ENCODE peak calls at places on chromosomes 2 and 18, in seven cellular contexts. A is neuronal stem cell, X is IMR-90, P is trophoblast cell, R is H9, Q is mesendoderm, U is H1. C is an unnamed sample.

GRCh38 chr2:213932-214693 is 49.7 kb downstream of the SH3YL1 start:
- DNase-seq in U (no peak), P (no peak), A (no peak), X (no peak), R (no peak), Q (no peak), C (no peak)

GRCh38 chr18:55234366-55235093 is 275.3 kb upstream of the CCDC68 start:
- DNase-seq in X (peak), U (peak), R (peak), P (peak), A (peak), Q (peak), C (peak)

GRCh38 chr18:25503567-25504081 is 151.7 kb upstream of the ZNF521 start:
- DNase-seq in P (no peak), R (peak), X (peak), U (peak), Q (peak), A (peak), C (peak)

GRCh38 chr2:18885457-18885856 is 296.1 kb upstream of the NT5C1B start:
- DNase-seq in P (no peak), X (no peak), R (no peak), A (no peak), Q (peak), U (no peak), C (no peak)

GRCh38 chr2:12270876-12271588 is 445.7 kb upstream of the TRIB2 start:
- DNase-seq in R (no peak), X (no peak), P (no peak), A (no peak), Q (no peak), U (no peak), C (no peak)

GRCh38 chr2:152473151-152473857 is 138.3 kb downstream of the FMNL2 start:
- DNase-seq in X (no peak), U (no peak), A (no peak), Q (no peak), R (no peak), P (no peak), C (no peak)

GRCh38 chr2:19214682-19215391 is 143.6 kb downstream of the OSR1 start:
- DNase-seq in R (no peak), A (no peak), X (no peak), U (no peak), Q (no peak), P (no peak), C (no peak)

GRCh38 chr2:64276417-64277095 is 132.3 kb upstream of the PELI1 start:
- DNase-seq in U (peak), X (no peak), A (no peak), Q (peak), P (peak), R (peak), C (no peak)

GRCh38 chr2:85702172-85702571 is 8.0 kb downstream of the GNLY start:
- DNase-seq in U (no peak), R (no peak), Q (no peak), P (no peak), X (peak), A (no peak), C (peak)

GRCh38 chr2:219836647-219837177 is 209.3 kb downstream of the SLC4A3 start:
- DNase-seq in X (peak), R (no peak), A (no peak), P (peak), Q (no peak), U (no peak), C (no peak)

GRCh38 chr2:74261204-74261864 is 62.9 kb downstream of the MTHFD2 start:
- DNase-seq in P (peak), U (peak), R (peak), Q (peak), A (peak), X (no peak), C (peak)

GRCh38 chr2:215880970-215881369 is 132.4 kb downstream of the MREG start:
- DNase-seq in A (no peak), P (peak), X (peak), U (no peak), R (no peak), Q (peak), C (peak)

GRCh38 chr18:54805571-54806334 is 22.5 kb upstream of the RAB27B start:
- DNase-seq in U (no peak), X (peak), Q (no peak), P (peak), R (no peak), A (no peak), C (peak)

GRCh38 chr2:189411860-189412259 is 29.4 kb upstream of the WDR75 start:
- DNase-seq in A (no peak), Q (no peak), P (no peak), U (no peak), R (no peak), X (peak), C (peak)

GRCh38 chr2:14418110-14418509 is 214.4 kb upstream of the LRATD1 start:
- DNase-seq in R (no peak), P (no peak), Q (no peak), U (no peak), X (no peak), A (no peak), C (no peak)

GRCh38 chr2:235141411-235142128 is 189.8 kb downstream of the SH3BP4 start:
- DNase-seq in P (peak), Q (no peak), A (no peak), X (no peak), U (peak), R (no peak), C (no peak)

GRCh38 chr2:121596221-121597080 is 52.8 kb downstream of the CLASP1 start:
- DNase-seq in Q (peak), A (no peak), P (no peak), R (no peak), X (peak), U (no peak), C (peak)

GRCh38 chr2:101718993-101719571 is 21.6 kb downstream of the MAP4K4 start:
- DNase-seq in A (no peak), Q (no peak), P (no peak), U (no peak), R (no peak), X (peak), C (no peak)

GRCh38 chr2:43273477-43273876 is 47.1 kb upstream of the ZFP36L2 start:
- DNase-seq in Q (no peak), P (peak), R (no peak), A (no peak), U (no peak), X (peak), C (peak)

GRCh38 chr2:64650722-64651338 is 2.9 kb downstream of the SERTAD2 start:
- DNase-seq in P (no peak), X (no peak), R (no peak), Q (no peak), U (no peak), A (no peak), C (no peak)

GRCh38 chr2:169137924-169138323 is 68.6 kb downstream of the DHRS9 start:
- DNase-seq in Q (no peak), P (no peak), X (no peak), R (no peak), U (no peak), A (no peak), C (no peak)

GRCh38 chr18:58682429-58683069 is 11.3 kb downstream of the MALT1 start:
- DNase-seq in U (no peak), A (no peak), X (peak), Q (peak), R (no peak), P (no peak), C (peak)

GRCh38 chr2:47904903-47905453 is 1.3 kb downstream of the FBXO11 start:
- DNase-seq in R (no peak), P (no peak), U (peak), X (no peak), Q (peak), A (peak), C (no peak)

DNA sequence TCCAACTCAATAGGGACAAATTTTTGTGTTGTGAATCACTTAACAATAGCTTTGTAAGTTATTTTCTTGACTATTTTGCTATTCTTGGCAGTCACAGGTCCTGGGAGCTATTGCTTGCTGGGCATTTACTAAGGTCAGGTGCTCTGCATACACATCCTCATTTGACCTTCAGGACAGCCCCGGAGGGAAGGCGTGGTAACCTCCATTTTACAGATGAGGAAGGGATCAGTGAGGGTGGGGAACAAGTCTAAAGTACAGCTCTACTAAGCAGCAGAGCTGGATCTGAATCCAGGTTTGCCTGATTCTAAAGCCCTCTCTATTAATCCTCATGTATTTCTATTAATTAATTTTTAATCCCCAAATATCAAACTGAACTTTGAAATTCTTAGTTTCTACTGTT is 58.8 kb downstream of the PTPN2 start:
- DNase-seq in R (no peak), A (no peak), Q (no peak), X (no peak), P (no peak), U (no peak), C (no peak)
- H2BK5ac ChIP-seq in R (no peak), A (no peak), Q (no peak), X (no peak), P (no peak), U (no peak), C (no peak)

DNA sequence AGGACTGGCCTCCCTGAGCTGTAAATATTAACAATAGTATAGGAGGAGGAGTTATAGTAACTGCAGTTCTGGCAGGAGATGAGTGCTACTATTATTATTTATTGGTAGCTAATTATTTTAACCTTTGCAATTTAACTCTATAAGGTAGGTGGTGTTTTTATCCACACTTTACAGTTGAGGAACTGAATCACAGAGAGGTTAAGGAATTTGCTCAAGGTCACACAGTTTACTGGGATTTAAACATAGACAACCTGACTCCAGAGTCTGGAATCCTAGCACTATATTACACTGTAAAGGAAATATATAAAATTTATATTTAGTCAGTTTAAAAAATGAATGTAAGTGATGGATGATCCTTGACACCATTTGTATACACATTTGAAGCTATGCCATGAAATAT is 2.1 kb downstream of the ERICH2 start:
- DNase-seq in R (no peak), U (no peak), Q (no peak), A (no peak), P (no peak), X (no peak), C (no peak)
- H2BK5ac ChIP-seq in R (no peak), U (no peak), Q (no peak), A (no peak), P (no peak), X (no peak), C (no peak)

GRCh38 chr2:197215988-197216979 is 94.3 kb downstream of the ANKRD44 start:
- DNase-seq in A (no peak), X (peak), U (no peak), Q (no peak), R (no peak), P (no peak), C (peak)
- H2BK5ac ChIP-seq in A (no peak), X (peak), U (no peak), Q (no peak), R (no peak), P (no peak), C (no peak)

GRCh38 chr2:205835251-205835900 is 153.1 kb downstream of the NRP2 start:
- DNase-seq in P (no peak), A (no peak), Q (no peak), U (peak), R (no peak), X (no peak), C (peak)
- H2BK5ac ChIP-seq in P (no peak), A (no peak), Q (no peak), U (peak), R (no peak), X (no peak), C (no peak)

DNA sequence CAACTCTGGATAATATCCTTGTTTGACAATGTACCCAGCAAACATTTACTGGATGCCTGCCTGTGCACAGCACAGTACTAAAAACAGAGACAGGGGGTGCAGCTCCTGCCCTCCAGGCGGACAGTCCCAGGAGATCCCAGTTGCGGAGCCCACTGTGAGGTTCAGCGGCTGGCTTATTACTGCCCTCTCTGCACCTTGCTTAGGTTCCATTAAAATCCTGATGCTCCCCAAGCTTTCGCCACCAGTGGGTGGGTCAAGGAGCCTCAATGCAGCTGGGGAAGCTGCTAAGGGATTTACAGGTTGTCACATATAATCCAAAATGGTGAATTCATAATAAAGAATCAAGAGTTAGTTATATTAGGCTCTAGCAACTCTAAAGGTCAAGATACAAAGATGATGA is 38.3 kb downstream of the CRACDL start:
- DNase-seq in P (no peak), U (peak), Q (no peak), A (no peak), X (no peak), R (no peak), C (no peak)
- H2BK5ac ChIP-seq in P (no peak), U (no peak), Q (no peak), A (no peak), X (no peak), R (no peak), C (no peak)

GRCh38 chr2:32061973-32062861 is 1.1 kb upstream of the SPAST start:
- DNase-seq in Q (peak), R (peak), P (peak), A (no peak), U (peak), X (peak), C (peak)
- H2BK5ac ChIP-seq in Q (no peak), R (no peak), P (no peak), A (no peak), U (peak), X (no peak), C (no peak)

DNA sequence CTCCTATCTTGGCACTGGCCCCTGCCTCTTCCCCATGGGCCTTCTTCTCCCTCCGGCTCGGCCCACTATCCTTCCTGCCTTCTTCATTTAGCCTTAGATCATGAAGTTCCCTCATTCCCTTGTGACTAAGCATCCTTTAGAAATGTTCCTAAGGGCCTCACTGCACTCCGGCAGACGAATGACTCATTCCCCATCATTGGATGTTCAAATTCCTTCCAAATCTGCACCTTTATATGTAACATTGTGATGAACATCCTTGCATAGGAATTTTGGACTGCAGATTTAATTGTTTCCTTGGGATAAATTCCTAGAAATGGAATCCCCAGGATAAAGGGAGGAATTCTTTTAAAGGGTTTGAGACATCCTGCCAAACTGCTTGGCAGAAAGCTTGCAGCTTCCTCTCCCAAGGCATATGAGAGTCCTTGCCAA is 19.0 kb downstream of the CRACDL start:
- DNase-seq in R (no peak), X (peak), P (no peak), A (no peak), Q (peak), U (no peak), C (peak)
- H2BK5ac ChIP-seq in R (no peak), X (no peak), P (no peak), A (no peak), Q (no peak), U (no peak), C (no peak)

DNA sequence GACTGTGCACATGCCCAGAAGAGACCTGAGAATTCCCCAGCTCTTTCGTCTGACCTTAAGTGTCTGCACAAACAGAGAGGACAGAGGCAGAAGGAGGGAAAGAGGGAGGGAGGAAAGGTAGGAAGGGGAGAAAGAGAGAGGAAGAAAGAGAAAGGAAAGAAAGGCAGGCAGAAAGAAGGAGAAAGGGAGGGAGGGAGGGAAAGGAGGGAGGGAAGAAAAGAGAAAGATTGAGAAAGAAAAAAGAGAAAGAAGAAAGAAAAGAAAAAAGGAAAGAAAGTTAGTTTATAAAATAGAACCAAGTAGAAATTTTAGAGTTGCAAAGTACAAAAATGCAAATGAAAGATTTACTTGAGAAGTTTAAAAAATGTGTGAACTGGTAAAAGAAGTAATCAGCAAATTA is 7.4 kb upstream of the POLR1B start:
- DNase-seq in R (no peak), X (no peak), P (no peak), Q (no peak), U (no peak), A (no peak), C (no peak)
- H2BK5ac ChIP-seq in R (no peak), X (no peak), P (no peak), Q (no peak), U (no peak), A (no peak), C (no peak)

DNA sequence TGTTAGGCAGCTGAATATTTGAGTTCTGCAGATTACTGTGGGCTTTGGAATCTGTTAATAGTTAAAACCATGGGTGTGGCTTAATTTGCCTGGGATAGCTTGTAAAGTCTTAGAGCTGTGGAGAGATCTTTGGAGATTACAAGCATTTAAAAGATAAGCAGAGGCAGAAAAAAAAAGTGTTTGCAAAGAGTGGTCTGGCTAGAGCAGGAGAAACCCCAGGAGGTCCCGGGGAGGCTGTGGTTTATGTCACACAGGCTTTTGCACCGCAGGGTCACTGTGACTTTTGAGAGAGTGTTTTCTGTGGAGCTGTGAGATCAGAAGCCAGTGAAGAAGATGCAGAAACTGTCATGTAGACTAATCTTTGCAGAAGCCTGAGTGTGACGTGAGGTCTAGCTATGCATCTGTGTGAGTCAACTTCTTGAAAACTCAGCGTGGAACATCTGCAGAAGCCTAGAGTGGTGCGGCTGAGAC is 49.0 kb downstream of the SETBP1 start:
- DNase-seq in X (peak), R (no peak), Q (peak), P (peak), A (no peak), U (no peak), C (peak)
- H2BK5ac ChIP-seq in X (no peak), R (no peak), Q (no peak), P (peak), A (no peak), U (no peak), C (no peak)

C was measured in mesenchymal stem cell.